ENCODE peak calls at places on chromosome 4, in ten cellular contexts. C, S, Z, Q, O, B, P, L, U and F are unnamed samples.

GRCh38 chr4:139455187-139455586 is 1.3 kb downstream of the RAB33B start:
- DNase-seq in B (no peak), U (no peak), C (no peak), Z (no peak), O (no peak), L (no peak), S (no peak), P (no peak), Q (peak; percentile 7), F (no peak)

GRCh38 chr4:177008071-177008835 is 215.5 kb upstream of the VEGFC start:
- DNase-seq in P (no peak), B (no peak), Z (no peak), L (no peak), C (no peak), S (no peak), U (peak; percentile 35), O (no peak), Q (peak; percentile 42), F (no peak)

GRCh38 chr4:149291463-149291862 is 524.2 kb downstream of the IQCM start:
- DNase-seq in U (no peak), C (no peak), L (no peak), P (no peak), O (no peak), Q (peak; percentile 60), B (no peak), Z (no peak), S (no peak), F (no peak)

GRCh38 chr4:171983935-171984805 is 171.0 kb downstream of the GALNTL6 start:
- DNase-seq in P (no peak), S (no peak), L (no peak), O (no peak), Z (no peak), U (no peak), C (no peak), Q (no peak), B (no peak), F (no peak)

GRCh38 chr4:95107635-95108034 is 349.9 kb downstream of the BMPR1B start:
- DNase-seq in Q (peak; percentile 42), S (no peak), C (no peak), L (no peak), Z (no peak), O (no peak), B (no peak), U (peak; percentile 69), P (no peak), F (no peak)

GRCh38 chr4:155543126-155543765 is 123.4 kb upstream of the GUCY1A1 start:
- DNase-seq in L (no peak), P (no peak), C (no peak), Z (no peak), Q (peak; percentile 24), U (no peak), O (no peak), B (no peak), S (no peak), F (no peak)

GRCh38 chr4:19888587-19888986 is 363.1 kb upstream of the SLIT2 start:
- DNase-seq in Q (no peak), Z (no peak), P (no peak), C (no peak), S (no peak), O (no peak), L (no peak), B (no peak), U (no peak), F (no peak)

GRCh38 chr4:7524841-7525240 is 90.1 kb upstream of the PSAPL1 start:
- DNase-seq in Z (no peak), Q (no peak), B (no peak), P (no peak), O (no peak), C (no peak), L (no peak), S (no peak), U (no peak), F (no peak)

GRCh38 chr4:25552580-25553271 is 102.9 kb upstream of the SLC34A2 start:
- DNase-seq in Q (no peak), S (no peak), L (no peak), O (no peak), Z (no peak), C (no peak), U (no peak), B (no peak), P (no peak), F (peak; percentile 40)

GRCh38 chr4:185600801-185601200 is 65.5 kb upstream of the PDLIM3 start:
- DNase-seq in B (no peak), C (no peak), U (no peak), O (no peak), Z (no peak), P (no peak), Q (no peak), S (no peak), L (no peak), F (no peak)

GRCh38 chr4:2798399-2799301 is 5.8 kb downstream of the SH3BP2 start:
- DNase-seq in B (no peak), C (no peak), P (no peak), Z (no peak), O (no peak), S (no peak), U (no peak), Q (no peak), L (no peak), F (no peak)

GRCh38 chr4:95165926-95166524 is 382.7 kb downstream of the UNC5C start:
- DNase-seq in B (no peak), U (peak; percentile 48), L (peak; percentile 43), O (no peak), P (peak; percentile 15), S (no peak), Z (no peak), Q (peak; percentile 91), C (peak; percentile 7), F (peak; percentile 60)